ENCODE peak calls at places on chromosomes 6 and 20, in six cellular contexts. M is H1, Y is HepG2, X is K562, U is HCT116, O is GM12878. K is an unnamed sample.

GRCh38 chr6:14945461-14946210 is 300.2 kb upstream of the JARID2 start:
- DNase-seq in Y (no peak), U (no peak), X (no peak), M (no peak), O (no peak), K (no peak)

GRCh38 chr6:73180718-73181619 is 44.3 kb downstream of the KHDC1L start:
- DNase-seq in U (peak), X (peak), O (peak), Y (peak), M (no peak), K (no peak)

GRCh38 chr6:134482585-134483346 is 164.9 kb upstream of the SGK1 start:
- DNase-seq in U (no peak), O (no peak), Y (no peak), X (peak), M (no peak), K (no peak)

GRCh38 chr6:126540161-126540560 is 200.2 kb downstream of the CENPW start:
- DNase-seq in U (no peak), X (no peak), Y (no peak), O (no peak), M (no peak), K (no peak)

GRCh38 chr20:17430515-17430914 is 100.7 kb downstream of the BFSP1 start:
- DNase-seq in O (no peak), U (no peak), Y (no peak), M (no peak), X (no peak), K (no peak)

GRCh38 chr6:168827484-168827883 is 386.5 kb downstream of the SMOC2 start:
- DNase-seq in Y (no peak), O (no peak), U (no peak), M (no peak), X (no peak), K (no peak)

GRCh38 chr6:109229536-109229935 is 134.2 kb downstream of the CEP57L1 start:
- DNase-seq in Y (no peak), M (no peak), O (no peak), U (no peak), X (peak), K (no peak)

GRCh38 chr20:8858181-8858794 is 210.6 kb upstream of the PLCB4 start:
- DNase-seq in O (no peak), X (no peak), Y (peak), U (no peak), M (no peak), K (no peak)

GRCh38 chr6:138161434-138162103 is at the start of gene ARFGEF3:
- DNase-seq in U (no peak), M (peak), O (no peak), Y (peak), X (peak), K (no peak)

GRCh38 chr6:28252507-28252975 is 472 bp upstream of the ZKSCAN4 start:
- DNase-seq in M (no peak), Y (no peak), U (no peak), X (peak), O (no peak), K (no peak)

GRCh38 chr6:136492409-136492808 is 57.8 kb downstream of the MAP7 start:
- DNase-seq in U (no peak), O (no peak), X (no peak), Y (no peak), M (no peak), K (no peak)

GRCh38 chr6:31814677-31815024 is 432 bp downstream of the HSPA1L start:
- DNase-seq in X (peak), M (peak), O (peak), Y (peak), U (peak), K (peak)

GRCh38 chr20:2879148-2879547 is 5.9 kb downstream of the PTPRA start:
- DNase-seq in O (no peak), X (no peak), U (no peak), Y (no peak), M (no peak), K (no peak)

GRCh38 chr6:45677381-45677992 is 299.8 kb upstream of the SUPT3H start:
- DNase-seq in O (peak), Y (no peak), M (no peak), X (no peak), U (no peak), K (no peak)

GRCh38 chr6:133964052-133964451 is 11.0 kb downstream of the TBPL1 start:
- DNase-seq in U (no peak), M (no peak), O (no peak), X (no peak), Y (no peak), K (no peak)

GRCh38 chr6:108746411-108746810 is 101.8 kb upstream of the ARMC2 start:
- DNase-seq in X (no peak), M (no peak), Y (no peak), U (no peak), O (no peak), K (no peak)

GRCh38 chr6:30556714-30556963 is 350 bp upstream of the GNL1 start:
- DNase-seq in M (no peak), X (peak), O (no peak), U (peak), Y (no peak), K (no peak)

GRCh38 chr6:151087861-151088598 is 151.7 kb upstream of the AKAP12 start:
- DNase-seq in Y (peak), O (no peak), X (peak), U (no peak), M (no peak), K (no peak)

GRCh38 chr6:137112067-137112355 is 61.4 kb downstream of the IL22RA2 start:
- DNase-seq in X (no peak), Y (no peak), U (no peak), M (no peak), O (no peak), K (no peak)

GRCh38 chr6:73451166-73452106 is 661 bp downstream of the CGAS start:
- DNase-seq in O (no peak), U (no peak), X (no peak), Y (no peak), M (peak), K (no peak)

GRCh38 chr6:48151142-48151541 is 40.1 kb upstream of the PTCHD4 start:
- DNase-seq in Y (no peak), X (no peak), O (no peak), M (no peak), U (no peak), K (no peak)

GRCh38 chr6:57252137-57252536 is 30.0 kb upstream of the RAB23 start:
- DNase-seq in Y (no peak), O (no peak), M (no peak), U (no peak), X (no peak), K (no peak)

GRCh38 chr6:20427856-20428255 is 26.2 kb downstream of the E2F3 start:
- DNase-seq in X (no peak), U (no peak), O (peak), M (no peak), Y (peak), K (no peak)

GRCh38 chr20:51399138-51399890 is 143.2 kb downstream of the NFATC2 start:
- DNase-seq in X (no peak), O (no peak), U (no peak), M (no peak), Y (no peak), K (no peak)

GRCh38 chr6:129776542-129776941 is 66.6 kb upstream of the ARHGAP18 start:
- DNase-seq in X (no peak), O (no peak), Y (no peak), U (no peak), M (no peak), K (no peak)

GRCh38 chr6:122014961-122015360 is 384.5 kb upstream of the HSF2 start:
- DNase-seq in U (no peak), X (no peak), M (no peak), Y (no peak), O (no peak), K (no peak)

GRCh38 chr6:4023240-4023639 is 55.7 kb downstream of the FAM217A start:
- DNase-seq in X (no peak), U (no peak), O (no peak), Y (peak), M (no peak), K (no peak)

GRCh38 chr6:86537311-86537861 is 399.9 kb upstream of the HTR1E start:
- DNase-seq in U (no peak), M (no peak), Y (no peak), X (no peak), O (no peak), K (no peak)

GRCh38 chr6:3356056-3356823 is 97.5 kb downstream of the PSMG4 start:
- DNase-seq in X (peak), U (peak), Y (peak), O (peak), M (peak), K (no peak)

GRCh38 chr6:154197176-154197850 is 158.3 kb downstream of the OPRM1 start:
- DNase-seq in M (no peak), O (no peak), U (no peak), X (no peak), Y (no peak), K (no peak)

GRCh38 chr6:43517503-43518357 is 841 bp downstream of the POLR1C start:
- DNase-seq in Y (no peak), U (no peak), X (peak), M (no peak), O (no peak), K (no peak)

GRCh38 chr20:50968289-50968688 is 9.7 kb downstream of the MOCS3 start:
- DNase-seq in U (no peak), Y (no peak), O (no peak), X (no peak), M (peak), K (no peak)

GRCh38 chr20:43590392-43591303 is at the start of gene IFT52:
- DNase-seq in M (peak), U (peak), O (peak), X (peak), Y (peak), K (peak)

GRCh38 chr6:151399679-151400078 is 8.3 kb upstream of the ZBTB2 start:
- DNase-seq in O (no peak), U (no peak), Y (no peak), X (no peak), M (no peak), K (no peak)

GRCh38 chr6:159117541-159117940 is 51.7 kb upstream of the FNDC1 start:
- DNase-seq in M (no peak), X (no peak), O (no peak), Y (no peak), U (no peak), K (no peak)

GRCh38 chr6:170175644-170176620 is 114.9 kb downstream of the DLL1 start:
- DNase-seq in X (no peak), Y (no peak), M (peak), U (no peak), O (no peak), K (no peak)

GRCh38 chr6:26234421-26235239 is 130.4 kb upstream of the BTN3A2 start:
- DNase-seq in Y (no peak), O (peak), U (no peak), X (peak), M (peak), K (peak)

GRCh38 chr6:912871-913663 is 220.1 kb upstream of the EXOC2 start:
- DNase-seq in O (no peak), U (peak), M (no peak), Y (peak), X (peak), K (peak)

DNA sequence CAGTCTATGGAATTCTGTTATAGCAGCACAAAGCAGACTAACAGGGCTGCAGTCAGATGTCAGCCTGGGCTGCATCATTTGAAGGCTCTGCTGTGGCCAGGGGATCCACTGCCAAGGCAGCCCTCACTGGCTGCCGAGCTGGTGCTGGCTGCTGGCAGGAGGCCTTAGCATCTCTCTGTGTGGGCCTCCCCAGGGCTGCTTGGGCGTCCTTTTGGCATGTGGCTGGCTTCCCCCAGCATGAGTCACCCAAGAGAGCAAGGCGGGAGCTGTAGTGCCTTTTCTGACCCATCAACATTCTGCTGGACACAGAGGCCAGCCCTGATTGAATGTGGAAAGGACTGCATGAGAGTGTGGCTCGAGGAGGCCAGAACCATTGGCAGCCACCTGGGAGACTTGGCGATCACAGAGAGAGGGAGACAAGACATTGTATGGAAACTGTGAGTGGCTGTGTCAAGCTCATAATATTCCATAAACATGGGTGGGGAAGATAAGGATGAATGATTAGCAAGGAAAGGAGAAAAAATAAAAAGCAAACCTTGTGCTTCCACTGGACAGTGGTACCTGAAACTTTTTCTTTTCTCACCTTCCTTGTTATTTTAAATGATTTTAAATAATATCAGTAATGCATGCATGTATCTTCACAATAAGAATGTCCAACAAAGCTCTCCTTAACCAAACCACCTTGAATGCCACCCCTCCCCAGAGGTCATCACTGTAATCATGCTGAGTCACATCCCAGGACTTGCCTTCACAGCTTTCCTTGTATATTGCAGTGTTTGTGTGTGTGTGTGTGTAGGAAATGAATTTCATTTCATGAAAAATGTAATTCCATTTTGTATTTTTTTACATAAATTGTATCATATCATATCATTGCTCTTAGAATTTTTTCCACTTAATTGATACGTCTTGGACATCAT is 55.0 kb upstream of the VSX1 start:
- DNase-seq in O (no peak), X (peak), Y (no peak), U (peak), M (no peak), K (no peak)
- TF ChIP-seq YY1 in O (no peak), X (no peak), Y (no peak), U (no peak), M (no peak), K (no peak)

GRCh38 chr20:62778601-62779416 is 17.5 kb upstream of the MRGBP start:
- DNase-seq in O (no peak), Y (peak), U (no peak), M (no peak), X (no peak), K (no peak)
- TF ChIP-seq ZNF274 in O (no peak), Y (no peak), U (no peak), M (no peak), X (no peak), K (no peak)

GRCh38 chr6:5638666-5639065 is 368.1 kb downstream of the NRN1 start:
- DNase-seq in Y (no peak), X (no peak), M (no peak), O (no peak), U (no peak), K (no peak)
- TF ChIP-seq YY1 in Y (no peak), X (no peak), M (no peak), O (no peak), U (no peak), K (no peak)

DNA sequence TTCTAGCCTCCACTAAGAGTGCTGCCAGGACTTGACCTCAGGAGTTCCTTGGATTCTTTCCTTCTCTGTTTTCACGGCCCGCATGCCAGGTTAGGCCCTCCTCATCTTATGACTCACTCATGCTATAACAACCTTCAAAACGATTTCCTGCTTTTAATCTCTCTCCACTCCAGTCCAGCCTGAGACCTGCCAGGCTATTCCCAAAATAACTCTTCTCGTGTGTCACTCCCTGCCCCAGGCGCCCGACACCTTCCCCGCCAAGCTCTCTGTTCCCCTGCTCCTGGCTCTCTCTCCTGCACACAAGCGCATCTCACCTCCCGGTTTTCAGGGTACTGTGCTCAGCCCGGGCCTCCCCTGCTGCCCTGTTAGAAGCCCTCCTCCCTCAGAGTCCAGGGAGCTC is 64.1 kb upstream of the RPS6KA2 start:
- DNase-seq in O (no peak), X (no peak), Y (no peak), M (no peak), U (peak), K (no peak)
- TF ChIP-seq ZNF274 in O (no peak), X (no peak), Y (no peak), M (no peak), U (no peak), K (no peak)

GRCh38 chr20:47099749-47100515 is 205.3 kb downstream of the EYA2 start:
- DNase-seq in Y (no peak), X (no peak), O (no peak), M (no peak), U (no peak), K (no peak)
- TF ChIP-seq YY1 in Y (no peak), X (no peak), O (no peak), M (no peak), U (no peak), K (no peak)

K was measured in NT2/D1.